ENCODE peak calls at places on chromosomes 16 and 17, in four cellular contexts. I is astrocyte of the spinal cord, Q is Peyer's patch, N is neural progenitor cell. J is an unnamed sample.

GRCh38 chr17:62787358-62787757 is 20.8 kb downstream of the MARCHF10 start:
- DNase-seq in I (no peak), Q (no peak), N (no peak), J (no peak)

GRCh38 chr16:71339481-71340171 is 18.9 kb upstream of the CALB2 start:
- DNase-seq in I (no peak), Q (no peak), N (no peak), J (no peak)

GRCh38 chr17:17090642-17091103 is 48.4 kb downstream of the MPRIP start:
- DNase-seq in I (no peak), Q (no peak), N (no peak), J (no peak)

GRCh38 chr17:75036643-75037268 is 10.0 kb downstream of the ATP5PD start:
- DNase-seq in I (peak; percentile 51), Q (peak; percentile 75), N (no peak), J (peak; percentile 89)

GRCh38 chr16:17170435-17170834 is 300.3 kb downstream of the XYLT1 start:
- DNase-seq in I (no peak), Q (no peak), N (no peak), J (no peak)

GRCh38 chr16:86044881-86045600 is 146.1 kb downstream of the IRF8 start:
- DNase-seq in I (no peak), Q (peak; percentile 42), N (no peak), J (no peak)

GRCh38 chr17:17109231-17109630 is 67.0 kb downstream of the MPRIP start:
- DNase-seq in I (no peak), Q (no peak), N (no peak), J (peak; percentile 14)

GRCh38 chr17:43676471-43676870 is 14.7 kb upstream of the MEOX1 start:
- DNase-seq in I (no peak), Q (no peak), N (no peak), J (no peak)

GRCh38 chr16:86578499-86579267 is at the start of gene FOXL1:
- DNase-seq in I (peak; percentile 77), Q (no peak), N (peak; percentile 58), J (peak; percentile 57)

GRCh38 chr16:88804552-88805339 is 1.2 kb downstream of the CDT1 start:
- DNase-seq in I (no peak), Q (no peak), N (no peak), J (no peak)

DNA sequence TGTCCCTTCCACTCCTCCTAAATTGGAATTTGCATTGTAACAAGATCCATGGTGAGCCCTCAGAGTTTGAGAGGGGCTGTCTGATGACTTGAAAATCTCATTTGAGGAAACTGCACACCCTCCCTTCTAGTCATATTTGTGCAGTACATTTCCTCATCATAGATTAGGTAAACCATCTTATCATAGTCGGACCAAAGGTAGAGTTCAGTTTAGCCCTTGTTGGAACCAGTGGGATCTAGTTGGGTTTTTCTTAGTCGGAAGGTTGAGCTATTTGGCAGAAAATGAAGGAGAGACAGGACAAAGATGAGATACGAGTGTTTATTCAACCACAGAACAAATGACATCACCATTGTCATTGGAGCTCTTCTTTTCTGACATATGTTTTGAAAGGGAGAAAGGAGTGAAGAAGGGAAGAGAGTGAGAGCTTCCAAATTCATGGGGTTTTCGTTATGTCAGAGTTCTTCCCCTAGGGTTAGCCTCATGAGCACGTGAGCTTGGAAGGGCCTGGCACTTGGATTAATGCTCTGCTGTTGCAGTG is 15.8 kb upstream of the KRT20 start:
- DNase-seq in I (no peak), Q (no peak), N (no peak), J (no peak)
- H3K4me3 ChIP-seq in I (no peak overlapping the region), Q (no peak overlapping the region), N (no peak overlapping the region), J (no peak overlapping the region)

GRCh38 chr16:2753523-2754020 is 1.1 kb downstream of the SRRM2 start:
- DNase-seq in I (peak; percentile 19), Q (no peak), N (peak; percentile 35), J (no peak)

GRCh38 chr16:2752035-2752849 is at the start of gene SRRM2:
- DNase-seq in I (peak; percentile 98), Q (peak; percentile 92), N (peak; percentile 98), J (peak; percentile 96)

GRCh38 chr16:2752850-2753522 is 548 bp downstream of the SRRM2 start:
- DNase-seq in I (peak; percentile 72), Q (no peak), N (peak; percentile 95), J (peak; percentile 87)

GRCh38 chr16:2749936-2750335 is 2.5 kb upstream of the SRRM2 start:
- DNase-seq in I (no peak), Q (no peak), N (no peak), J (no peak)

DNA sequence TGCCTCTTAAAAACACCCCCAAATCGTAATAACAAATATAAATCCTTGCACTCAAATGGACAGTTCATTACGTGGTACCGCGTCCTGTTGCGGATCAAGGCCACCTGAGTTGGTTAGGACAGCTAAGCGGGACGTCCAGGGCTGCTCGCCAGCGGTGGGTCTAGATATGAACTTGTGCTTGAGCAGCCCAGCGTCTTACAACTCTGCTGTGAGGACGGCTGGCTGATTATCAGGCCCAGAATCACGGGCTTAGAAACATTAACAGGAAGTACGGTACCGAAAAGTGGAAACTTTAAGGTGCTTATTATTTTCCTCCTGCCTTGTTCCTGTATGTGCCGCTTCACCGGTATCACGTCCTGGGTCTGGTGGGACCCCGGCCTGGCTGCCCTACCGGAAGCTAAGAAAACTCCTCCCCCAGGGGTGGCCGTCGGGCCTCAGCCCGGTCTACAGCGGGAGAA is 832 bp upstream of the SRRM2 start:
- DNase-seq in I (no peak), Q (peak; percentile 49), N (no peak), J (no peak)
- H3K4me3 ChIP-seq in I (peak overlapping the region; percentile 64), Q (peak overlapping the region; percentile 98), N (peak overlapping the region; percentile 71), J (peak overlapping the region; percentile 82)

GRCh38 chr17:40707720-40708119 is 4.2 kb upstream of the KRT24 start:
- DNase-seq in I (peak; percentile 10), Q (no peak), N (no peak), J (peak; percentile 23)
- H3K4me3 ChIP-seq in I (no peak overlapping the region), Q (no peak overlapping the region), N (no peak overlapping the region), J (no peak overlapping the region)

DNA sequence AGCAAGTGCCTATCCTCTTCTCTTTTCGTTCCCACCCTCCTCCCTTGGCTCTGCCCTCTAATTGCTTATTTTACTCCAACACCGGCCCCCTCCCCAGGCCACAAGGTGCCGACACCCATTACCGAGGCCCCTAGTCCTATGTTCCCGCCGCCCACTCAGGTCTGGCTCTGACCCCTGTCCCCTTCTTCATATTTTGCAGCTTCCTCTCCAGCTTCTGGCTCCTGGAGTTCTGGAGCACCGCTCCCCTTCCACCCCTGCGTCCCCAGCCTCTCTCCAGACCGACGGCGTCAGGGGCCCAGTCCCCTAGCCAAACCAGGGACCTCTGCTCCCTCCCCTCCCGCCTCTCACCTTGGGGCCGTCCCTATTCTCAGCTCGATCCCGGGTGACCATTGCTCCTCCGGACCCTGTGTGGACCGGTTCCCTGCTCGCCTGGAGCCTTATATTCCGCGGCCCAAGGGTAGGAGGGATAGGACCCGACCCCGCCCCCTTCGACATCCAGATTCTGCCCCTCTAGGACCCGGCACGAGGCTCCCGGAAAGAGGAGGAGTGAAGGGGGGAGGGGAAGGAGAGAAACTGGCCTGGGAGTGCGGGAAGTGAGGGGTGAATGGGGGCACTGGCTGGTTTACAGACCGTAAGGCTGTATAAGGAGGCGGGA is at the start of gene HES7:
- DNase-seq in I (no peak), Q (no peak), N (peak; percentile 82), J (no peak)
- H3K4me3 ChIP-seq in I (peak within 1 kb of the TSS; percentile 56), Q (peak within 1 kb of the TSS; percentile 75), N (peak within 1 kb of the TSS; percentile 75), J (peak within 1 kb of the TSS; percentile 84)

J was measured in left ventricle myocardium inferior.